ENCODE peak calls at places on chromosomes 3 and 15, in five cellular contexts. J is OCI-LY7, P is lung, S is endodermal cell, V is sigmoid colon. Y is an unnamed sample.

GRCh38 chr15:94582368-94582767 is 351.0 kb downstream of the MCTP2 start:
- DNase-seq in S (peak), V (peak), J (peak), P (no peak), Y (peak)

GRCh38 chr15:98682992-98683701 is 34.8 kb downstream of the IGF1R start:
- DNase-seq in S (no peak), J (no peak), V (no peak), P (no peak), Y (no peak)

GRCh38 chr3:150890831-150891230 is 14.4 kb downstream of the MINDY4B start:
- DNase-seq in V (no peak), J (no peak), P (no peak), S (no peak), Y (no peak)

GRCh38 chr15:29066310-29066709 is 180.5 kb downstream of the APBA2 start:
- DNase-seq in J (no peak), S (peak), P (no peak), V (no peak), Y (no peak)

GRCh38 chr3:151537751-151538150 is 76.9 kb upstream of the IGSF10 start:
- DNase-seq in V (no peak), J (no peak), P (no peak), S (no peak), Y (no peak)

GRCh38 chr3:122921791-122922651 is 105.5 kb downstream of the SEMA5B start:
- DNase-seq in V (peak), J (no peak), S (peak), P (no peak), Y (peak)

GRCh38 chr3:158683216-158683975 is 10.9 kb upstream of the LXN start:
- DNase-seq in J (no peak), P (no peak), S (no peak), V (no peak), Y (no peak)

GRCh38 chr3:8482263-8482662 is 19.4 kb upstream of the LMCD1 start:
- DNase-seq in S (no peak), V (no peak), P (no peak), J (no peak), Y (no peak)

GRCh38 chr15:96115642-96116041 is 214.9 kb upstream of the NR2F2 start:
- DNase-seq in V (no peak), P (no peak), J (no peak), S (no peak), Y (peak)

GRCh38 chr3:59771760-59772159 is 721.9 kb upstream of the CFAP20DC start:
- DNase-seq in S (no peak), V (no peak), P (no peak), J (no peak), Y (no peak)

DNA sequence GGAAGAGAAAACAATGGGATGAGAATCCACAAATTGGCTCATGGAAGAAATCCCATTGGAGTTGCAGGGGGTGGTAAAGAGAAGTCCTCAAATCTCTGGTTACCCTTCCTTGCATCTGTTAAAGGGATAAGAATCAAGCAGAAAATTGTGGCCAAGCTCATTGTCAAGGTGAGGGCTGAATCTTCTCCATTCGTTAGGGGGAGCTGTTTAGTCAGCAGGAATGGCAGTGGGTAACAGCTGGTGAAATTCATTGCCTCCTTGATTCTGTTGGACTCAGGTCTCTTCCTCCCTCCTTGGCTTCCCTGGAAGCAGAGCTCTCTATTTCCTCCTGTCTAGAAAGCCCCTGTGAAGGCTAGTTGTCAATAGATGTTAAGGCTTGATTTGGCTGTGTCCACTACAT is 343.1 kb upstream of the SEMA6D start:
- DNase-seq in J (no peak), P (no peak), S (peak), V (no peak), Y (no peak)
- TF ChIP-seq CTCF in J (peak), P (no peak), S (peak), V (no peak), Y (no peak)

DNA sequence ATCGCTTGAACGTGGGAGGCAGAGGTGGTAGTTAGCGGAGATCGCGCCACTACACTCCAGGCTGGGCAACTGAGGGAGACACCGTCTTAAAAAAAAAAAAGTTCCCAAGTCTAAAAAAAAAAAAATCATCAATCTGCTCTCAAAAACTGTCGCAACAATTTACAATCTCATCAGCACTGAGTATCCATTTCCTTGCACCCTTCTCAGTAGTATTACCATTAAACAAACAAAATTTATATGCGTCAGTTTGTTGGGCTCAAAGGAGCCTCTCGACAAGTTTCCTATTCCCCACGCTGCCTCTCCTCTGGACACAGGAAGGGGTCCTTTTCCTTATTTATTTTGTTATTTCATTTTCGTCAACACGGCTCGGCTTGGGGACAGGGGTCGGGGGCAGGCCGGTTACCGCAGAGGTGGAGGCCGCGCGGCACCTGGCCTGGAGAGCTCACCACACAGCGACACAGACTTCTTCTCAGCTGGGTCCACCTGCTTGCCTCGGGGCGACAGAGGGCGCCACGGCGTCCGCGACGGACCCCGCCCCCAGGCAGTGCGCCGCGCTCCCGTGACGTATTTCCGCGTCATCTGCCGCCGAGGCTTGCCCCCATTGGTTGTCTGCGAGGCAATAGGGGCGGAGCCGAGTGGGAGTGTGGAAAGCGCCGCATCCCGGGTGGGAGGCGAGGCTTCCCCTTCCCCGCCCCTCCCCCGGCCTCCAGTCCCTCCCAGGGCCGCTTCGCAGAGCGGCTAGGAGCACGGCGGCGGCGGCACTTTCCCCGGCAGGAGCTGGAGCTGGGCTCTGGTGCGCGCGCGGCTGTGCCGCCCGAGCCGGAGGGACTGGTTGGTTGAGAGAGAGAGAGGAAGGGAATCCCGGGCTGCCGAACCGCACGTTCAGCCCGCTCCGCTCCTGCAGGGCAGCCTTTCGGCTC is at the start of gene MAP2K1:
- DNase-seq in P (peak), V (peak), J (peak), S (peak), Y (peak)
- TF ChIP-seq CTCF in P (peak), V (peak), J (peak), S (peak), Y (peak)

DNA sequence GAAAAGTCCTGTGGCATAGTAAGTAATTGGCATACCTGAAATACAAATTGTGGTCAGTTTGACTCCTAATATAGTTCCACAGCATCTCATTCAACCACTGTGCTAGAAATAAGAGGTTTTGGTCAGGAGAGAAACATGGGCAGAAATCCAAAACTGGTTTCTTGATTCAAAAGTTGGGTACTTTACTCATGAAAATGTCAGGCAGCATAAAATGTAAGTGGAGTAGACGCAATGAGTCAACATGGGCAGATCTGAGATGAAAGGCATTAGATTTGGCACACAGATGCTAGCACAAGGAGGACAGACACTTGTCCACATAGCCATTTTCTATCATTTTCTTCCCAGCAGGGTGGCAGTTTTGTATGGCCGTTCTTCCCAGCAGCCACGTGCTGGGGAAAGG is 255.8 kb upstream of the CDIN1 start:
- DNase-seq in S (no peak), V (no peak), P (no peak), J (no peak), Y (no peak)
- TF ChIP-seq CTCF in S (no peak), V (no peak), P (no peak), J (no peak), Y (no peak)

DNA sequence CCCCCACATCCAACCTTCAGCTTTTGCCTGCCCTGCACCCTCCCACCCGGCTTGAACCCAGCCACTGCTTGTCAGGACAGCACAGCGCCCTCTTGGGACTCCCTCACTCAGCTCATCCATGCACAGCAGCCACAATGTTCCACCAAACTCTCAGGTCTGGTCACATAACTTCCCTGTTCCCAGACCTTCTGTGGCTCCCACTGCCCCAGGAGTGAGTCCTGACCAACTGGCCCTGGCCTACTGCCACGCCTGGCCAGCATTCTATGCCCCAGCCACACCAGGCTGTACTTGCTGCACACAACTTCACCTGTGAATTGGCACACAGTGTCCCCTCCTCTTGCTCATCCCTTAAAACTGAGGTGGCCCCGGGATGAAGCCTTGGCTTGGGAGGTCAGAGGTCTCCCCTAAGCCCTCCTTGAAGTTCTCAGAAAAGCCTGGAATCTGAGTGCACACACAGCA is 21.0 kb downstream of the PLXNB1 start:
- DNase-seq in V (peak), S (peak), J (no peak), P (no peak), Y (no peak)
- TF ChIP-seq CTCF in V (no peak), S (peak), J (peak), P (no peak), Y (peak)

GRCh38 chr15:91268510-91268909 is 168.5 kb downstream of the SV2B start:
- DNase-seq in J (peak), S (peak), P (no peak), V (no peak), Y (peak)
- TF ChIP-seq CTCF in J (peak), S (peak), P (no peak), V (no peak), Y (peak)

GRCh38 chr3:51720292-51721061 is 13.6 kb downstream of the GRM2 start:
- DNase-seq in V (no peak), P (no peak), S (peak), J (no peak), Y (no peak)

GRCh38 chr3:51717947-51718346 is 11.1 kb downstream of the GRM2 start:
- DNase-seq in S (peak), V (no peak), P (no peak), J (no peak), Y (no peak)

GRCh38 chr3:51719413-51720025 is 12.7 kb downstream of the GRM2 start:
- DNase-seq in V (no peak), S (peak), P (no peak), J (peak), Y (no peak)

GRCh38 chr3:51717446-51717845 is 10.6 kb downstream of the GRM2 start:
- DNase-seq in S (peak), P (no peak), V (no peak), J (no peak), Y (no peak)

GRCh38 chr3:51718547-51719412 is 11.9 kb downstream of the GRM2 start:
- DNase-seq in J (peak), P (no peak), V (peak), S (peak), Y (peak)
- TF ChIP-seq CTCF in J (peak), P (peak), V (no peak), S (peak), Y (peak)

GRCh38 chr15:26790118-26790517 is 17.3 kb upstream of the GABRB3 start:
- DNase-seq in J (no peak), S (no peak), P (no peak), V (no peak), Y (no peak)
- TF ChIP-seq CTCF in J (no peak), S (no peak), P (no peak), V (no peak), Y (no peak)

Y was measured in GM12865.